ENCODE peak calls at places on chromosomes 1 and 21, in seven cellular contexts. G, P, M, Q, D, B and E are unnamed samples.

GRCh38 chr21:45412909-45413581 is 8.1 kb downstream of the COL18A1 start:
- DNase-seq in G (no peak), P (no peak), M (peak), Q (no peak), D (no peak), B (peak), E (no peak)

GRCh38 chr1:244163131-244163530 is 112.0 kb downstream of the ZBTB18 start:
- DNase-seq in G (no peak), P (no peak), M (no peak), Q (no peak), D (no peak), B (no peak), E (no peak)

GRCh38 chr1:111837398-111837797 is 81.7 kb downstream of the DDX20 start:
- DNase-seq in G (no peak), P (no peak), M (no peak), Q (no peak), D (no peak), B (peak), E (no peak)

GRCh38 chr21:33861125-33861524 is 54.5 kb downstream of the ATP5PO start:
- DNase-seq in G (no peak), P (no peak), M (no peak), Q (no peak), D (no peak), B (no peak), E (no peak)

GRCh38 chr21:23638131-23638530 is 1969.2 kb downstream of the MRPL39 start:
- DNase-seq in G (no peak), P (no peak), M (no peak), Q (no peak), D (no peak), B (no peak), E (no peak)

GRCh38 chr1:9426291-9426711 is 113.0 kb upstream of the SLC25A33 start:
- DNase-seq in G (no peak), P (no peak), M (no peak), Q (no peak), D (peak), B (no peak), E (no peak)

GRCh38 chr1:244231572-244232315 is 180.7 kb downstream of the ZBTB18 start:
- DNase-seq in G (peak), P (peak), M (no peak), Q (no peak), D (no peak), B (peak), E (no peak)

GRCh38 chr1:145986551-145986950 is 9.8 kb downstream of the TXNIP start:
- DNase-seq in G (no peak), P (no peak), M (no peak), Q (no peak), D (no peak), B (no peak), E (no peak)

GRCh38 chr1:68313736-68314594 is 81.6 kb upstream of the WLS start:
- DNase-seq in G (no peak), P (no peak), M (no peak), Q (no peak), D (no peak), B (no peak), E (no peak)

GRCh38 chr1:99455760-99456159 is 190.2 kb upstream of the PALMD start:
- DNase-seq in G (no peak), P (no peak), M (no peak), Q (no peak), D (no peak), B (no peak), E (no peak)

GRCh38 chr1:186208405-186209129 is 166.5 kb downstream of the TPR start:
- DNase-seq in G (no peak), P (no peak), M (no peak), Q (no peak), D (no peak), B (no peak), E (no peak)

GRCh38 chr21:44752701-44753235 is 41.4 kb upstream of the TSPEAR start:
- DNase-seq in G (peak), P (no peak), M (peak), Q (no peak), D (no peak), B (no peak), E (no peak)

GRCh38 chr1:154912755-154913154 is 23.8 kb downstream of the PMVK start:
- DNase-seq in G (no peak), P (no peak), M (no peak), Q (no peak), D (no peak), B (no peak), E (no peak)

GRCh38 chr1:224333309-224333926 is 3.4 kb upstream of the NVL start:
- DNase-seq in G (peak), P (no peak), M (no peak), Q (no peak), D (peak), B (no peak), E (no peak)

GRCh38 chr1:202659974-202660373 is 50.3 kb downstream of the SYT2 start:
- DNase-seq in G (no peak), P (no peak), M (no peak), Q (no peak), D (no peak), B (no peak), E (no peak)

GRCh38 chr1:70090146-70090545 is 115.2 kb downstream of the LRRC40 start:
- DNase-seq in G (no peak), P (no peak), M (no peak), Q (no peak), D (no peak), B (no peak), E (no peak)

GRCh38 chr1:153429266-153430165 is 13.2 kb downstream of the S100A7A start:
- DNase-seq in G (no peak), P (no peak), M (no peak), Q (no peak), D (no peak), B (no peak), E (no peak)

GRCh38 chr1:27292111-27292510 is 29.9 kb upstream of the TMEM222 start:
- DNase-seq in G (no peak), P (no peak), M (no peak), Q (no peak), D (no peak), B (no peak), E (no peak)

GRCh38 chr1:167342846-167343245 is 122.2 kb downstream of the POU2F1 start:
- DNase-seq in G (no peak), P (no peak), M (no peak), Q (no peak), D (no peak), B (no peak), E (no peak)

GRCh38 chr1:168206111-168206510 is 19.7 kb upstream of the SFT2D2 start:
- DNase-seq in G (no peak), P (no peak), M (no peak), Q (no peak), D (no peak), B (no peak), E (no peak)

GRCh38 chr1:76901158-76901767 is 34.0 kb downstream of the ST6GALNAC5 start:
- DNase-seq in G (peak), P (peak), M (no peak), Q (no peak), D (peak), B (no peak), E (no peak)

GRCh38 chr1:167517535-167518330 is 596 bp downstream of the CD247 start:
- DNase-seq in G (no peak), P (no peak), M (no peak), Q (no peak), D (no peak), B (no peak), E (no peak)

GRCh38 chr1:147377263-147378246 is 135.1 kb downstream of the CHD1L start:
- DNase-seq in G (no peak), P (no peak), M (no peak), Q (no peak), D (no peak), B (no peak), E (no peak)

GRCh38 chr1:175628548-175629317 is 114.7 kb downstream of the TNR start:
- DNase-seq in G (no peak), P (no peak), M (no peak), Q (no peak), D (peak), B (peak), E (no peak)

GRCh38 chr1:197674286-197674685 is 101.0 kb downstream of the DENND1B start:
- DNase-seq in G (no peak), P (peak), M (no peak), Q (no peak), D (no peak), B (no peak), E (no peak)

GRCh38 chr1:178091986-178092745 is 1.7 kb upstream of the RASAL2 start:
- DNase-seq in G (no peak), P (no peak), M (no peak), Q (no peak), D (no peak), B (no peak), E (no peak)

GRCh38 chr1:234875328-234875952 is 253.2 kb downstream of the TOMM20 start:
- DNase-seq in G (peak), P (no peak), M (no peak), Q (no peak), D (no peak), B (no peak), E (no peak)

GRCh38 chr1:227792216-227793078 is 23.0 kb upstream of the PRSS38 start:
- DNase-seq in G (no peak), P (no peak), M (no peak), Q (no peak), D (no peak), B (peak), E (no peak)
- TF ChIP-seq CTCF in G (no peak), P (no peak), M (no peak), Q (no peak), D (no peak), B (no peak), E (no peak)

DNA sequence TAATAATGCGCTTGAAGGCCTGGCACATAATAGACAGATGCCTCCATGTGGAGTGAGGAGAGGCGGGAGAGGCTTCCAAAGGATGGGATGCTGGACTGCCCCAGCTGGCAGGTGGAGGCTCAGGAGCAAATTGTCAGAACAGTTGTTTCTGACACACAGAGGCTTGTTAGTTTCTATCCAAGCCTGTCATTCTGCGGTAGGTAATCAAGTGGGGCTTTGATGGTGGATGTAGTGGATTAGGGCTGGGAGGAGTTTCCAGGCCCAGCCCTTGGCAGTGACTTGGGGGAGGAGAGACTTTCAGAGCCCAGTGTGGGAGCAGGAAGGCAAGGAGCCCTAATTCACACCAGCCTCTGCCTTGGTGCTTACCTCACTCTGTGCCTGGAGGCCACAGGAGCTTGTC is 44.1 kb downstream of the FOXD2 start:
- DNase-seq in G (no peak), P (no peak), M (no peak), Q (no peak), D (peak), B (no peak), E (no peak)
- TF ChIP-seq CTCF in G (no peak), P (no peak), M (no peak), Q (no peak), D (no peak), B (no peak), E (no peak)

GRCh38 chr21:25813917-25814316 is 79.1 kb downstream of the GABPA start:
- DNase-seq in G (no peak), P (no peak), M (no peak), Q (no peak), D (no peak), B (no peak), E (no peak)
- TF ChIP-seq CTCF in G (no peak), P (no peak), M (no peak), Q (no peak), D (no peak), B (no peak), E (no peak)

GRCh38 chr1:86016076-86016746 is 140.4 kb downstream of the COL24A1 start:
- DNase-seq in G (no peak), P (no peak), M (no peak), Q (no peak), D (no peak), B (no peak), E (no peak)

GRCh38 chr1:86015375-86015774 is 141.2 kb downstream of the COL24A1 start:
- DNase-seq in G (no peak), P (no peak), M (no peak), Q (no peak), D (no peak), B (no peak), E (no peak)

DNA sequence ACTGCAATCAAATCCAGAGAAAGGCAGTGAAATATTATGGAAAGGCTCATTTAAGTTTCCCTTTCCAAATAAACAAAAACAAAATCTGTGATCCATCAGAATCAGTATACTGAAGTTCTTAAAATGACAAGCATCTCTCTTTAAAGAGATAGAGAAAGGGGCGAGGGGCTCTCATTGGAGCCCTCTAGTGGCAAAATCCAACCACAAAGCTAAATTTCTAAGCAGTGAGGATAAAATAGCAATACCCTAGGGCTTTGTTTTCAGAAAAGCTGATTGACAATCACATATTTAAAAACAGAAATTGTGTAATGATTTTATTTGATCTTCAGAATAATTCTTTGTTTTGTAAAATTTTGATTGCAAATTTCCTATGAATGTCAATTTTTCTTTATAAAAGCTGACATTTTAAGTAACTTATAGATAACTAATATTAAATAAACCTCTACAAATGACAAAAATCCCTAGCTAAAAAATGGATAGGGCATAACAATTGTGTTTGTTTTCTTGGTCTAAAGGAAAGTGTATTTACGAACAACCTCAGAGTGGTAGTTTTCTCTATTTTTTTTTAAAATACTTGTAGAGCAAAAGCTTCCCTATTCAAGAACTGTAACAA is 138.2 kb downstream of the COL24A1 start:
- DNase-seq in G (peak), P (peak), M (no peak), Q (no peak), D (peak), B (no peak), E (no peak)
- TF ChIP-seq CTCF in G (peak), P (peak), M (peak), Q (peak), D (peak), B (peak), E (no peak)

DNA sequence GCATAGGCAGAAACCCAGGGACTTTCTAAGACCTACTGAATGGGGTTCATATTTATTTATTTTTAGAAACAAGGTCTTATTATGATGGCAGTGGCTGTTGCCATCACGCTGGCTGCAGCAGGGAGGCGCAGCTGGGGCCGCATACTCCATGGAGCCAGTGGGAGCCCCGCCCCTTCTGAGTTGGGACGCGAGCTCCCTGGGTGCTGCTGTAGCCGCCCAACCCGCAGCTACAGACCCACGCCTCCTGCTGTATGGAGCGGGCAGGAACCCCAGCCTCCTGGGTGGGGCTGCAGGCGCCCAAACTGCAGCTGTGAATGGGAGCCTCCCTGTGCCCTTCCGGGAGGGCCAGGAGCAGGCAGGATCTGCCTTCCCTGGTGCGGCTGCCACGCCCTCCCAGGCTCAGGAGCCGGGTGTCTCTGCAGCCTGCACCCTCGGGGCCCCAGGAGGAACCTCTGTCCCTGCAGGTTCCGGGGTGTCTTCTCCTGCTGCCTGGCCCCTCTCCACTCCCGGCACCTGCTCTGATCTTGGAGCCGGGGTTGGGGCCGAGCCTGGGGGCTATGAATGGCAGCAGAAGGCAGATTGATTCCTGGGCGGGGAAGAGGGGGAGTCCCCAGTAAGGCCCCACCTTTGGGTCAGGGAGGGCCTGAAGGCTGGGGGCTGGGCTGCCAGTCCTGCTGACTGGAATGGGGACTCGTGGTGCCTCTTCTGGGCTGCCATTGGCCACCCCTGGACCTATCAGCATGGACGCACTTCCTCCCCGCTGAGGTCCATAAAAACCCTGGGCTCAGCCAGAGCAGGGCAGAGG is 66.5 kb upstream of the LRRN2 start:
- DNase-seq in G (peak), P (peak), M (no peak), Q (no peak), D (peak), B (no peak), E (no peak)
- TF ChIP-seq CTCF in G (peak), P (no peak), M (no peak), Q (no peak), D (peak), B (no peak), E (no peak)